ENCODE peak calls at places on chromosomes 13 and 19, in four cellular contexts. H is H1, R is H9, D is IMR-90. K is an unnamed sample.

GRCh38 chr13:27259831-27260230 is 8.5 kb downstream of the RPL21 start:
- DNase-seq in H (no peak), R (no peak), D (no peak), K (no peak)

GRCh38 chr13:76798037-76798436 is 88.2 kb downstream of the KCTD12 start:
- DNase-seq in H (no peak), R (no peak), D (no peak), K (peak)

GRCh38 chr13:111315347-111315995 is 5.0 kb upstream of the TEX29 start:
- DNase-seq in H (no peak), R (no peak), D (no peak), K (no peak)

GRCh38 chr19:17389957-17390664 is 3.9 kb downstream of the CCDC194 start:
- DNase-seq in H (no peak), R (no peak), D (no peak), K (no peak)

GRCh38 chr19:17795495-17795856 is 538 bp downstream of the B3GNT3 start:
- DNase-seq in H (no peak), R (no peak), D (no peak), K (no peak)

GRCh38 chr19:14530505-14530904 is 1.1 kb downstream of the TECR start:
- DNase-seq in H (no peak), R (no peak), D (no peak), K (no peak)

GRCh38 chr13:107765724-107766436 is 449.5 kb downstream of the LIG4 start:
- DNase-seq in H (no peak), R (no peak), D (peak), K (no peak)

GRCh38 chr19:35963514-35963913 is 27.3 kb downstream of the LRFN3 start:
- DNase-seq in H (peak), R (peak), D (peak), K (peak)

GRCh38 chr19:11148001-11148400 is 7.6 kb downstream of the SPC24 start:
- DNase-seq in H (no peak), R (no peak), D (no peak), K (no peak)

DNA sequence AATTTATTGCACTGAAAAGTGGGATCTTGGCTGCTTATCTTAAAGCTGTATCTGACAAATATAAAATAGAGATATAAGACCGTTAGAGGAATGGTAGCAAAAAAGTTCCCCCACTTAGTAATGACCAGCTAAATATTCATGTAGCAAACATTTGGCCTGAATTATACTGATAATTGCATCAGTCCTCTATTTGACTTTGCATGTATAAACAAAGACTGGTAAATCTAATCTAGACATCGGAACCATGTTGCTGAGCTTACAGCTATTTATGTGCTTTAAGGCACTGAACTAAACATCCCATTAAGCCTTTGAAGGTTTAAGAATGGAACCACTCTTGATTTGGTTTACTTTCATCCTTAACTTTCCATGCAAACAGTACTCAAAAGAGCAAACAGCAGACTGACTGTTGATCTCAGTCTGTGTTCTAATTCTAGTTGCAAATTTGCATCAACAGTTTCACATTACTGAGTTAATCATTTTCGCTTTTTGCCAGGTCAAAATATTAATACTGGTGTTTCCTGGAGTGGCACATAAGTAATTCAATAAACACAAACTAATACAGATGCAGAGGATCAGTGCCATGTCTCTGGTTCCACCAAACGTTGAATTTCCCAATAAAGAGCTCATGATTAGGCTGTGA is 203.5 kb upstream of the HTR2A start:
- DNase-seq in H (no peak), R (no peak), D (peak), K (no peak)
- H2AFZ ChIP-seq in H (no peak), R (no peak), D (no peak), K (no peak)

DNA sequence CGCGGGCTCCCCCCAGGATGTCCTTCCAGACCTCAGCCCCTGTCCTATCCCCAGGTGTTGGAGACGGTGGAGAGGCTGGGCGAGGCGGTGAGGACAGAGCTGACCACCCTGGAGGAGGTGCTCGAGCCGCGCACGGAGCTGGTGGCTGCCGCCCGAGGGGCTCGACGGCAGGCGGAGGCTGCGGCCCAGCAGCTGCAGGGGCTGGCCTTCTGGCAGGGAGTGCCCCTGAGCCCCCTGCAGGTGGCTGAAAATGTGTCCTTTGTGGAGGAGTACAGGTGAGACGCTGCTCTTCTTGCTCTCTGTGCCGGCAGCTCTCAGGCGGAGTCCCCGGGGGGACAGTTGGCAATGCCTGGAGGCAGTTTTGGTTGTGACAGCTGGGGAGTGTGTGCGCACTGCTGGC is 6.9 kb downstream of the TTYH1 start:
- DNase-seq in H (peak), R (peak), D (no peak), K (no peak)
- H3K18ac ChIP-seq in H (peak), R (no peak), D (no peak), K (no peak)

GRCh38 chr13:112729408-112729807 is 39.6 kb downstream of the ATP11A start:
- DNase-seq in H (no peak), R (peak), D (no peak), K (no peak)

GRCh38 chr13:112730157-112730671 is 40.4 kb downstream of the ATP11A start:
- DNase-seq in H (no peak), R (peak), D (no peak), K (no peak)

GRCh38 chr13:112726018-112726767 is 36.4 kb downstream of the ATP11A start:
- DNase-seq in H (no peak), R (peak), D (no peak), K (no peak)

GRCh38 chr13:112727581-112727980 is 37.7 kb downstream of the ATP11A start:
- DNase-seq in H (no peak), R (peak), D (no peak), K (no peak)

DNA sequence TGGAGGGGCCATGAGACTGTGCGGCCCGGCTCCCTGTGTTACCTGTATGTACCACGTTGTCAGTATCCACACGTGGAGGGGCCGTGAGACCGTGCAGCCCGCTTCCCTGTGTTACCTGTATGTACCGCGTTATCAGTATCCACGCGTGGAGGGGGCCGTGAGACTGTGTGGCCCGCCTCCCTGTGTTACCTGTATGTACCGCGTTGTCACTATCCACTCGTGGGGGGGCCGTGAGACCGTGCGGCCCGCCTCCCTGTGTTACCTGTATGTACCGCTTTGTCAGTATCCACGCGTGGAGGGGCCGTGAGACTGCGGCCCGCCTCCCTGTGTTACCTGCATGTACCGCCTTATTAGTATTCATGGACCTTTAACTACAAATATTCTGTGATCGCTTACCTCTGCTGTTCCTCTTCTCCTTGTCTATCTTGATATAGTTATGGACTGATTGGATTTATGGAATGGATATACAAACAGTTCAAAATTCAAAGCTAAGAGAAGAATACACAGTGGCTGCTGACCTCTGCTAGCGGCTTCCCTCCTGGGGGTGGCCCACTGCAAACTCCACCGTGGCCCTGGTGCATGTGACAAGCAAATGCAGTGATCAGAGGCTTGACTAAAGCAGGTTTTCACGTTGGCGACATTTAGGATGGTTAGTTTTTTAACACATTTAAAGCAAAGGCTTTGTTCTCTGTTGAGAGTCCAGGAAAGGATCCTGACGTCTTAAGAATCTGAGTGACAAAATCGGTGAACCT is 38.7 kb downstream of the ATP11A start:
- DNase-seq in H (no peak), R (peak), D (no peak), K (no peak)
- H3K4ac ChIP-seq in H (no peak), R (no peak), D (no peak), K (no peak)

DNA sequence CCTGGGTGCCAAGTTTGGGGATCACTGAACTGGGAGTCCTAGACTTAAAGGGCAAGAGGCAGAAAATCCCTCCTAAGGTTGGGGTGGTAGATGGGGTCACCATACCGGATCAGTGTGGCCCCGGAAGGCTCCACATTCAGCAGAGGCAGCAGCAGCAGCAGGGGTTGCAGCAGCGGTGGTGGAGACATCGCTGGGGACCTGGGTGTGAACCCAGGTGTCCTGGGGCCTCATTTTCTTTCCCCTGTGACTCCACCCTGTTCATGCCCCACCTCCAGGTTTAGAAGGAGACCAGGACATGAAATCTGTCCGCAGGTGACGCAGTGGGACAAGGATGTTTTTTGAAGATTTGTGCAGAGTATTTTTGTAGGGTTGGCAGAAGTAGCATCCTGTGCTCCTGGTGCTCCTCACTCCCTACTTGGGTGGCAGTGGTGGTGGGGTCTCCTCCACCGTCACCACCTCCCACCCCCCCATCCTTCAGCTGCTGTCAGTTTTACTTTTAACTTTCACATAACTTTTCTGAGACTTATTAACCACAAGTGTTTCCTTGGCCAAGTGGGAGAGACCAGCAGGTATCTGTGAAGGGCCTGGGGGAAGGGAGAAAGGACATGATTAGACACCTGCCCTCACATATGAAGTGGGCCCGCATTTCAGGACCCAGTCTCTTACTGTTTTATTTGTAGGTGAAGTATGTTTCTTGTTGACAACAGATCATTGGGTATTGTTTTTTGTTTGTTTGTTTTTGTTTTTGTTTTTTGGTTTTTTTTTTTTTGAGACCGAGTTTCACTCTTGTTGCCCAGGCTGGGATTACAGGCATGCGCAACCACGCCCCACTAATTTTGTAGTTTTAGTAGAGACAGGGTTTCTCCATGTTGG is at the start of gene NAPSA:
- DNase-seq in H (no peak), R (no peak), D (no peak), K (no peak)
- H2AFZ ChIP-seq in H (no peak), R (no peak), D (peak), K (no peak)

DNA sequence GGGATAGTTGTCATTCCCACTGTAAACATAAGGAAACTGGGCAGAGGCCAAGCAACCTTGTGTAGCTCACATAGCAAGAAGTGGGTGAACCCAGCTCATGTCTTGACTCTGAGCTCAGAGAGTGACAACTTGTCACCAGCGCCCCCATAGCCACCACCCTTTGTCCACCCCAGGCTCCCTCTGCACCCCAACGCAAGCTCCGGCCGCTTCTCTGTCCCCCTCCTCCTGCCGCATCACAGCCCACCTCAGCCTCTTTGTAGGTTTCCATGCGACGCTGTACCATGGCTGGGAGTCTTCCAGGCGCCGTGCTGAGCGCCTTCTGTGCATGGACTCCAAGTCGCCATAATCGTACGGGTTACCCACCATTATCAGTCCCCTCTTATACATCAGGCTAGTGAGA is 3.3 kb downstream of the GP6 start:
- DNase-seq in H (no peak), R (no peak), D (no peak), K (no peak)
- H3K18ac ChIP-seq in H (no peak), R (no peak), D (no peak), K (no peak)

DNA sequence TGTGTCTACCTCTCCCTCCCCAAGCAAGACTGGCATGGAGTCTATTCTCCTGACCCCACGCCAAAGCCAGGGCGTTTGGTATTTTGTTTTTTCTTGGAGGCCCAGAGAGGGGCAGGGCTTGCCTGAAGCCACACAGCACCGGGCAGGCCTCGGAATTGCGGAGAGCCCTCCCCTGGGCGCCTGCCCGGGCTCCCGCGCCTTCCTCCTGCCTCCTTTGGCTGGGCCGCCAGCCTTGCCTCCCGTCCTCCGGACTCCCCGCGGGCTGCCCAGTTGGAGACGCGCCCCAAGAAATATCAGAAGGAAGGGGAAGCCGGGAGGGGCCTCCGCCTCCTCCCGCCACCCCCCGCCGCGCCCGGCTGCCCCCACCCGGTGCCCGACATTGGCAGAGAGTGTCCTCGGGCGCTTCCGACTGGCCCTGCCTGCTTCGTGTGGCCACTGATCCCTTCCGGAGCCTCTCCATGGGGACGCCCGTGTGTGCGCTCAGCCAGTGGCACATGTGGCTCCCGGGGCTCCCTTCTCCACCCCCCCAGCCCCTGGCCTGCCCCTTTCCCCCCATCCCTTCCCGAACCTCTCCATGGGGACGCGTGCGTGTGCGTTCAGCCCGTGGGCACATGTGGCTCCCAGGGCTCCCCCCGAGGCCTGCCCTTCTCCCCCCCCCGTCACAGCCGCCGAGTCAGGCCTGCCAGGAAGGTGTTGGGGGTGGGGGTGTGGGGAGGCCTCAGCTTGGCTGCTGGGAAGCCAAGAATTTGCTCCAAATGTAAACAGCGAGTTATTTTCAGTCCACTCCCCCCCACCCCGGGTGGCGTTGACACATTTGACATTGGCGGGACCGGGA is 37.3 kb downstream of the NFIC start:
- DNase-seq in H (no peak), R (no peak), D (peak), K (no peak)
- H3K4ac ChIP-seq in H (no peak), R (no peak), D (peak), K (no peak)

GRCh38 chr19:48646912-48647216 is 877 bp upstream of the CA11 start:
- DNase-seq in H (no peak), R (no peak), D (no peak), K (no peak)
- H2AFZ ChIP-seq in H (no peak), R (no peak), D (peak), K (no peak)

GRCh38 chr19:45918721-45919120 is 4.1 kb upstream of the NANOS2 start:
- DNase-seq in H (no peak), R (no peak), D (no peak), K (no peak)

GRCh38 chr19:45919678-45920077 is 5.1 kb upstream of the NANOS2 start:
- DNase-seq in H (no peak), R (no peak), D (no peak), K (no peak)

GRCh38 chr19:45920458-45920857 is 5.9 kb upstream of the NANOS2 start:
- DNase-seq in H (no peak), R (no peak), D (no peak), K (no peak)

GRCh38 chr19:45924891-45925447 is 10.4 kb upstream of the NANOS2 start:
- DNase-seq in H (no peak), R (no peak), D (no peak), K (peak)

DNA sequence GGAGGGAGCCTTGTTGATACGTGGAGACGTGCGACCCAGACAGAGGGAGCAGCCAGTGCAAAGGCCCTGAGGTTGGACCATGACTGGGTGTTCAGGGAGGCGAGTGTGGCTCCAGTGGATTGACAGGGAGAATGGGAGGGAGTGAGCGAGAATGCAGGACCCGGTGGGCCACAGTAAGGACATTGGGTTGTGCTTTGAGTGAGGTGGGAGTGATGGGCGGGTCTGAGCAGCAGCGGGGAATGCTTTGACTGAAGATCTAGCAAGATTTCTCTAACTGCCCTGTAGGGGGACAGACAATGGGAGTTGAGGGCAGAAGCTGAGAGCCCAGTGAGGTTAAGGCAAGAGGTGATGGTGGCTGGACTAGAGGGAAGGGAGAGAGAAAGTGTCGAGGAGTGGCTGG is 7.7 kb upstream of the NANOS2 start:
- DNase-seq in H (peak), R (peak), D (no peak), K (no peak)
- H3K18ac ChIP-seq in H (no peak), R (no peak), D (no peak), K (no peak)

K was measured in trophoblast cell.